ENCODE peak calls at places on chromosomes 11 and 22, in ten cellular contexts. U, Q, S, B, I, O, D, E, X and K are unnamed samples.

GRCh38 chr22:50443801-50444625 is 30.8 kb downstream of the SBF1 start:
- DNase-seq in S (peak; percentile 21), B (no peak), Q (no peak), O (no peak), E (no peak), X (no peak), D (no peak), I (no peak), U (no peak), K (no peak)

GRCh38 chr22:30490399-30490798 is 15.1 kb downstream of the SEC14L4 start:
- DNase-seq in I (no peak), Q (no peak), O (no peak), B (peak; percentile 49), U (no peak), S (no peak), E (no peak), D (no peak), X (no peak), K (no peak)

GRCh38 chr22:45804319-45804985 is 132.8 kb downstream of the ATXN10 start:
- DNase-seq in D (peak; percentile 37), B (no peak), X (no peak), I (no peak), U (no peak), E (no peak), S (peak; percentile 14), O (no peak), Q (no peak), K (no peak)

GRCh38 chr22:22764085-22764484 is 119.7 kb downstream of the GGTLC2 start:
- DNase-seq in S (no peak), B (no peak), E (no peak), Q (no peak), U (no peak), O (no peak), X (no peak), D (no peak), I (no peak), K (no peak)

GRCh38 chr11:101863361-101863760 is 51.4 kb upstream of the CEP126 start:
- DNase-seq in O (no peak), X (no peak), E (no peak), S (peak; percentile 74), I (no peak), Q (no peak), B (no peak), D (peak; percentile 93), U (no peak), K (peak; percentile 53)

GRCh38 chr11:134476435-134477021 is 64.5 kb upstream of the B3GAT1 start:
- DNase-seq in I (no peak), S (peak; percentile 5), E (no peak), O (no peak), B (peak; percentile 79), U (no peak), X (no peak), D (no peak), Q (no peak), K (no peak)

GRCh38 chr22:39317756-39318506 is 1.5 kb downstream of the RPL3 start:
- DNase-seq in E (no peak), Q (no peak), I (no peak), S (peak; percentile 81), U (no peak), B (no peak), X (no peak), D (peak; percentile 57), O (no peak), K (no peak)

GRCh38 chr11:18319914-18320313 is 2.0 kb downstream of the HPS5 start:
- DNase-seq in E (no peak), S (no peak), U (no peak), O (no peak), D (no peak), I (no peak), Q (no peak), X (no peak), B (no peak), K (no peak)

GRCh38 chr22:38032681-38033521 is 24.3 kb upstream of the PICK1 start:
- DNase-seq in I (no peak), D (peak; percentile 69), U (peak; percentile 60), Q (no peak), E (no peak), X (no peak), S (peak; percentile 83), B (no peak), O (no peak), K (no peak)

GRCh38 chr11:76599041-76600013 is 71.2 kb downstream of the LRRC32 start:
- DNase-seq in B (peak; percentile 81), X (no peak), O (peak; percentile 45), I (no peak), D (peak; percentile 84), S (no peak), U (peak; percentile 11), E (no peak), Q (no peak), K (no peak)

GRCh38 chr22:37186228-37186996 is 1.6 kb downstream of the C1QTNF6 start:
- DNase-seq in X (no peak), U (no peak), Q (peak; percentile 53), B (peak; percentile 55), D (peak; percentile 84), S (peak; percentile 58), I (peak; percentile 56), E (peak; percentile 78), O (peak; percentile 42), K (peak; percentile 80)

GRCh38 chr22:41367039-41367679 is 14.6 kb upstream of the TEF start:
- DNase-seq in D (peak; percentile 96), S (peak; percentile 93), O (peak; percentile 97), B (peak; percentile 80), Q (no peak), U (peak; percentile 98), X (no peak), E (peak; percentile 38), I (no peak), K (peak; percentile 98)

GRCh38 chr11:61610905-61611304 is 30.0 kb upstream of the SYT7 start:
- DNase-seq in S (no peak), Q (no peak), D (no peak), B (no peak), I (no peak), X (no peak), U (no peak), E (no peak), O (no peak), K (no peak)

GRCh38 chr11:119262668-119263351 is 54.1 kb downstream of the MCAM start:
- DNase-seq in I (no peak), B (no peak), Q (peak; percentile 19), O (no peak), E (no peak), S (peak; percentile 75), X (no peak), U (no peak), D (peak; percentile 46), K (no peak)

GRCh38 chr22:28208036-28208435 is 289.0 kb upstream of the PITPNB start:
- DNase-seq in D (peak; percentile 77), E (no peak), O (no peak), I (no peak), S (peak; percentile 50), B (no peak), Q (no peak), U (no peak), X (no peak), K (no peak)

GRCh38 chr11:101444164-101444563 is 139.6 kb downstream of the TRPC6 start:
- DNase-seq in S (no peak), B (no peak), U (no peak), E (no peak), X (no peak), I (no peak), D (no peak), O (no peak), Q (no peak), K (no peak)

GRCh38 chr22:25928038-25928437 is 186.1 kb downstream of the MYO18B start:
- DNase-seq in S (no peak), Q (no peak), D (no peak), B (no peak), U (no peak), X (no peak), O (no peak), E (no peak), I (no peak), K (no peak)

GRCh38 chr11:89182773-89183172 is 5.1 kb downstream of the TYR start:
- DNase-seq in Q (no peak), B (no peak), O (no peak), U (no peak), E (no peak), D (peak; percentile 54), I (no peak), S (peak; percentile 64), X (no peak), K (no peak)

GRCh38 chr11:29280452-29280851 is 736.4 kb downstream of the KCNA4 start:
- DNase-seq in S (peak; percentile 39), B (no peak), O (no peak), U (no peak), E (no peak), D (peak; percentile 63), X (no peak), Q (no peak), I (no peak), K (no peak)

GRCh38 chr22:35477911-35478582 is 62.6 kb upstream of the RASD2 start:
- DNase-seq in S (peak; percentile 70), Q (no peak), X (no peak), E (peak; percentile 38), U (peak; percentile 79), O (no peak), D (peak; percentile 83), B (peak; percentile 27), I (no peak), K (peak; percentile 82)

GRCh38 chr11:73383249-73384126 is 7.3 kb downstream of the RELT start:
- DNase-seq in X (no peak), U (no peak), D (no peak), O (no peak), E (no peak), I (no peak), Q (no peak), S (peak; percentile 30), B (no peak), K (peak; percentile 31)

GRCh38 chr11:1160231-1161101 is 2.7 kb downstream of the MUC5AC start:
- DNase-seq in U (no peak), E (no peak), I (no peak), B (no peak), Q (no peak), S (no peak), D (no peak), O (peak; percentile 30), X (no peak), K (no peak)

GRCh38 chr11:32262367-32262766 is 171.5 kb downstream of the RCN1 start:
- DNase-seq in Q (no peak), I (no peak), S (no peak), U (no peak), E (no peak), B (peak; percentile 18), D (no peak), X (no peak), O (no peak), K (no peak)

GRCh38 chr11:122007611-122008071 is 108.4 kb downstream of the BLID start:
- DNase-seq in S (no peak), D (peak; percentile 55), B (no peak), U (peak; percentile 50), O (peak; percentile 49), X (no peak), E (no peak), I (no peak), Q (no peak), K (no peak)